ENCODE peak calls at places on chromosomes 11 and 22, in seven cellular contexts. C is IMR-90, F is adrenal gland, R is esophagus squamous epithelium, E is HCT116, T is A549, Z is body of pancreas. N is an unnamed sample.

GRCh38 chr22:17243524-17243923 is 24.3 kb upstream of the ADA2 start:
- DNase-seq in R (no peak), F (peak), E (no peak), Z (no peak), C (no peak), T (peak), N (no peak)

GRCh38 chr11:94329501-94329900 is 25.1 kb downstream of the IZUMO1R start:
- DNase-seq in F (no peak), C (no peak), R (no peak), T (no peak), Z (no peak), E (no peak), N (no peak)

GRCh38 chr11:125348704-125349635 is 147.1 kb downstream of the FEZ1 start:
- DNase-seq in R (no peak), T (peak), C (peak), Z (peak), F (no peak), E (no peak), N (no peak)

GRCh38 chr11:73366265-73366610 is 10.0 kb upstream of the RELT start:
- DNase-seq in Z (no peak), C (no peak), R (no peak), T (no peak), F (no peak), E (no peak), N (no peak)

GRCh38 chr11:64898076-64898445 is 18.9 kb downstream of the ATG2A start:
- DNase-seq in F (no peak), E (no peak), C (no peak), R (no peak), Z (no peak), T (no peak), N (no peak)

GRCh38 chr22:37281646-37282384 is 493 bp upstream of the CYTH4 start:
- DNase-seq in T (no peak), E (no peak), R (no peak), Z (no peak), C (no peak), F (no peak), N (no peak)

GRCh38 chr11:32297629-32298028 is 137.7 kb downstream of the WT1 start:
- DNase-seq in E (peak), Z (no peak), F (no peak), C (peak), R (no peak), T (peak), N (no peak)

GRCh38 chr11:58222730-58223129 is 6.0 kb downstream of the OR10Q1 start:
- DNase-seq in R (no peak), F (no peak), T (no peak), E (no peak), Z (no peak), C (peak), N (no peak)

GRCh38 chr11:68966894-68967780 is 13.6 kb downstream of the MRGPRD start:
- DNase-seq in C (no peak), Z (no peak), T (no peak), R (no peak), F (peak), E (no peak), N (peak)

GRCh38 chr11:68040121-68040956 is 1.5 kb downstream of the TCIRG1 start:
- DNase-seq in Z (peak), E (no peak), R (no peak), T (peak), F (no peak), C (peak), N (peak)

GRCh38 chr11:132960679-132961078 is 571.6 kb downstream of the OPCML start:
- DNase-seq in R (no peak), E (no peak), C (no peak), F (no peak), Z (no peak), T (no peak), N (no peak)

GRCh38 chr22:44331881-44332714 is 19.3 kb upstream of the SHISAL1 start:
- DNase-seq in E (no peak), C (peak), Z (no peak), F (no peak), R (no peak), T (peak), N (no peak)

GRCh38 chr11:280762-281485 is 2.7 kb downstream of the NLRP6 start:
- DNase-seq in Z (no peak), C (no peak), E (no peak), T (peak), R (no peak), F (no peak), N (peak)

GRCh38 chr11:76700177-76701100 is 29.9 kb upstream of the LRRC32 start:
- DNase-seq in R (no peak), Z (no peak), F (peak), C (peak), T (peak), E (peak), N (peak)

GRCh38 chr11:107683807-107684206 is 28.0 kb downstream of the SLN start:
- DNase-seq in F (no peak), C (no peak), Z (no peak), T (peak), E (peak), R (no peak), N (no peak)

GRCh38 chr22:35995345-35995744 is 33.3 kb downstream of the RBFOX2 start:
- DNase-seq in E (no peak), C (peak), Z (no peak), F (no peak), R (no peak), T (no peak), N (no peak)

GRCh38 chr22:43270314-43270908 is 72.8 kb downstream of the SCUBE1 start:
- DNase-seq in F (no peak), C (no peak), E (no peak), Z (no peak), R (no peak), T (peak), N (no peak)

GRCh38 chr11:105100206-105100605 is 39.4 kb downstream of the CARD18 start:
- DNase-seq in C (no peak), F (no peak), R (no peak), E (no peak), T (no peak), Z (no peak), N (no peak)

GRCh38 chr11:38384568-38384967 is 1786.5 kb upstream of the RAG2 start:
- DNase-seq in T (no peak), E (no peak), F (no peak), C (no peak), Z (no peak), R (no peak), N (no peak)

DNA sequence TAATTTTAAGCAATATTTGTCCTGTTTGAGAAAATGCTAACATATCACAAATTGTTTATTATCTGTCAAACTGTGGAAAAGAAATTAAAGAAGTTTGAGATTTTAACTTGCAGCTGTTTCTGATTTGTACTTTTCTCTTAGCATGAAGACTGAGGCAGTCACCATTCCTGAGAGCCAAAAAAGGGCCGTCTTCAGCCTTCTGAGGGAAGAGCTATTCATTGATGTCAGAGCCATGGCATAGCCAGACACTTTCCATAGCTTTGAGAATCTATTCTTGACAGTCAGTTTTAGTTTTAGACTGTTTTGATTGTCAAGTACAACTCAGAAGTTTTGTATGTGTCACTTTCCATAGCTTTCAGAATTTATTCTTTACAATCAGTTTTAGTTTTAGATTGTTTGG is 32.1 kb downstream of the YAP1 start:
- DNase-seq in Z (no peak), C (peak), F (no peak), R (no peak), T (no peak), E (no peak), N (no peak)
- TF ChIP-seq CTCF in Z (no peak), C (no peak), F (no peak), R (no peak), T (no peak), E (no peak), N (no peak)

GRCh38 chr11:75326439-75326810 is 25.0 kb downstream of the ARRB1 start:
- DNase-seq in E (no peak), Z (no peak), C (no peak), T (peak), F (no peak), R (no peak), N (no peak)

GRCh38 chr11:75325713-75326438 is 25.6 kb downstream of the ARRB1 start:
- DNase-seq in R (no peak), F (peak), E (peak), C (peak), Z (peak), T (peak), N (no peak)

GRCh38 chr11:75324740-75325139 is 26.7 kb downstream of the ARRB1 start:
- DNase-seq in F (no peak), E (no peak), C (no peak), Z (peak), R (no peak), T (no peak), N (no peak)

GRCh38 chr11:75324189-75324588 is 27.3 kb downstream of the ARRB1 start:
- DNase-seq in C (no peak), E (no peak), T (no peak), Z (no peak), R (no peak), F (no peak), N (no peak)

DNA sequence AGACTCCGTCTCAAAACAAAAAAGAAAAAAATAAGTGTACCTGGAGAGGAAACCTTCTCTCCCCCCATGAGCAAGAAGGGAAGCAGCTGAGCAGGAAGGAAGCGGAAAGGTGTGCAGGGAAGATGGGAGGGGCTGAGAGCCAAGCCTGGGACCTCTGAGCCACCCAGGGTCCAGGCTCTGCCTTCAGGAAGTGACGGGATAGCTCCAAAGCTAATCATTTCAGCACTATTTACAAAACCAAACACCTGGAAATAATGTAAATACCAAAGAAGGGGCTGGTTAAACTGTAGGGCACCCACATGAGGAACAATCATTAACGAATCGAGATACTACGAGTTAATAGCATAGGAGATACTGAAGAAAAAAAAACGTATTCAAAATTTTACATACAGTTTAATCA is 27.9 kb downstream of the ARRB1 start:
- DNase-seq in R (no peak), Z (peak), C (no peak), E (no peak), T (peak), F (no peak), N (no peak)
- TF ChIP-seq POLR2A in R (no peak), Z (no peak), C (no peak), E (no peak), T (no peak), F (no peak), N (no peak)

DNA sequence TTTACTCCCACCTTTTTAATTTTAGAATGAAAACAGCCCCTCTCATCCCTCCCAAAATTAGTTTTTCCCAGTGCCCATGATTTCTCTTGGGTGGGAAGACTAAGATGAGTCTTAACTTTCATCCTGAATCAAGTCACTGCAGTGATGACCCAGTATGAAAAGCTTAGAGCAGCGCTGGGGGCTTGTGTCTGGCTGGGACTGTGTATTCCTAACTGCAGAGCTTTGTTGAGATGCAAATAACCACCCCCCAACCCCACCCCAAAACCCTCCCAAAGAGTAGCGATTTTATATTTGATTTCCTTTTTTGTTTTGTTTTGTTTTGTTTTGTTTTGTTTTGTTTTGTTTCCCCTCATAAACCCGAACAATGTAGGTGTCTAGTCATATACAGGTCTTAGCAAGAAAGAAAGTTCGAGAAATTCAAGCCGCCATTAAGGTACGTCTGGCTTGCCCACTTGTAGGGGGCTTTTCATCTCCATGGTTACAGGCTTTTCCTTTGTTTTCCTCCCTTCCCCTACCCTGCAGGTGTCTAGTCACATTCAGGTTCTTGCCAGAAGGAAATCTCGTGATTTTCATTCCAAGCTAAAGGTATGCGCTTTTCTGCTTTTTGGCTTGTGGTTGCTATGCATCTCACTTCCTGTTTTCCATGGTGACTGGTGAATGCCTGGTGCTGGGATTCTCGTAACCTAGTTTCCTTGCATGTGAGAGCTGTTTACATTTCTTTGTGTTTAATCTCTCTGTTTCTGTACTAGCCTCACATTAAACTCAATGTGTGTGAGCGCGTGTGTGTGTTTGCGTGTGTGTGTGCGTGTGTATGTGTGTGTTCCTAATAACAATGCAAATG is 144.6 kb upstream of the RASSF10 start:
- DNase-seq in E (no peak), T (peak), F (no peak), Z (peak), R (no peak), C (peak), N (no peak)
- H3K4me3 ChIP-seq in E (no peak), T (no peak), F (no peak), Z (no peak), R (peak), C (no peak), N (no peak)

GRCh38 chr11:130120045-130120444 is 39.5 kb upstream of the ST14 start:
- DNase-seq in R (no peak), C (no peak), T (no peak), E (no peak), F (no peak), Z (no peak), N (no peak)
- TF ChIP-seq CTCF in R (no peak), C (no peak), T (no peak), E (no peak), F (no peak), Z (no peak), N (no peak)

N was measured in suprapubic skin.